ENCODE peak calls at places on chromosomes 16 and 17, in eight cellular contexts. T is cardiac fibroblast; J is stimulated activated CD8-positive, alpha-beta memory T cell treated with anti-CD3 and anti-CD28 coated beads, Interleukin-12 subunit alpha, Interleukin-12 subunit beta, amount 100 ng/mL, for 1 hour; W is CD8-positive, alpha-beta memory T cell; A is NCI-H1930; N is Ammon's horn; U is activated T-cell treated with anti-CD3 and anti-CD28 coated beads, Interleukin-2, amount 50 U/mL, for 4 hours; B is NCI-H2107. Y is an unnamed sample.

GRCh38 chr16:57325458-57325857 is 33.1 kb upstream of the CCL22 start:
- DNase-seq in T (peak; percentile 21), J (no peak), W (no peak), A (no peak), N (no peak), U (no peak), B (no peak), Y (no peak)

GRCh38 chr16:70693231-70693671 is 7.4 kb upstream of the MTSS2 start:
- DNase-seq in T (peak; percentile 53), J (no peak), W (no peak), A (no peak), N (no peak), U (no peak), B (peak; percentile 32), Y (no peak)

GRCh38 chr16:13083687-13084086 is 182.3 kb downstream of the SHISA9 start:
- DNase-seq in T (no peak), J (no peak), W (no peak), A (no peak), N (no peak), U (no peak), B (no peak), Y (no peak)

GRCh38 chr17:68849673-68850260 is 105.4 kb downstream of the ABCA8 start:
- DNase-seq in T (no peak), J (no peak), W (no peak), A (no peak), N (no peak), U (no peak), B (no peak), Y (no peak)

GRCh38 chr17:2070241-2071023 is 15.5 kb downstream of the HIC1 start:
- DNase-seq in T (no peak), J (no peak), W (no peak), A (no peak), N (no peak), U (no peak), B (no peak), Y (no peak)

GRCh38 chr17:28528329-28529011 is 22.3 kb downstream of the FOXN1 start:
- DNase-seq in T (no peak), J (no peak), W (no peak), A (no peak), N (no peak), U (no peak), B (no peak), Y (no peak)

GRCh38 chr17:27677191-27677590 is 46.2 kb downstream of the LGALS9 start:
- DNase-seq in T (no peak), J (no peak), W (no peak), A (no peak), N (no peak), U (no peak), B (no peak), Y (no peak)

GRCh38 chr17:82201498-82201910 is 11.1 kb downstream of the CCDC57 start:
- DNase-seq in T (no peak), J (no peak), W (no peak), A (no peak), N (no peak), U (no peak), B (no peak), Y (no peak)

GRCh38 chr16:85178596-85178995 is 66.3 kb upstream of the CIBAR2 start:
- DNase-seq in T (no peak), J (no peak), W (no peak), A (no peak), N (no peak), U (no peak), B (no peak), Y (no peak)

GRCh38 chr16:89364603-89365002 is 125.8 kb downstream of the ANKRD11 start:
- DNase-seq in T (peak; percentile 39), J (no peak), W (no peak), A (no peak), N (no peak), U (no peak), B (no peak), Y (no peak)

GRCh38 chr16:86214326-86215232 is 295.7 kb upstream of the FOXF1 start:
- DNase-seq in T (no peak), J (no peak), W (no peak), A (no peak), N (peak; percentile 16), U (no peak), B (no peak), Y (no peak)

GRCh38 chr17:56751145-56751743 is 82.5 kb downstream of the C17orf67 start:
- DNase-seq in T (no peak), J (no peak), W (no peak), A (no peak), N (no peak), U (no peak), B (no peak), Y (no peak)

GRCh38 chr17:19262650-19263620 is 25.8 kb downstream of the EPN2 start:
- DNase-seq in T (peak; percentile 54), J (no peak), W (no peak), A (no peak), N (no peak), U (no peak), B (no peak), Y (no peak)

GRCh38 chr17:36728030-36728991 is 126.9 kb downstream of the MRM1 start:
- DNase-seq in T (no peak), J (no peak), W (no peak), A (no peak), N (no peak), U (peak; percentile 27), B (no peak), Y (no peak)

GRCh38 chr17:17110520-17110919 is 68.3 kb downstream of the MPRIP start:
- DNase-seq in T (no peak), J (no peak), W (no peak), A (no peak), N (no peak), U (no peak), B (no peak), Y (no peak)

GRCh38 chr17:47994714-47995113 is 23.8 kb downstream of the CDK5RAP3 start:
- DNase-seq in T (no peak), J (no peak), W (no peak), A (no peak), N (no peak), U (no peak), B (no peak), Y (no peak)

GRCh38 chr16:22888791-22889190 is 74.8 kb downstream of the HS3ST2 start:
- DNase-seq in T (no peak), J (no peak), W (no peak), A (no peak), N (no peak), U (no peak), B (no peak), Y (no peak)

GRCh38 chr16:88681084-88681680 is 5.1 kb downstream of the SNAI3 start:
- DNase-seq in T (no peak), J (no peak), W (no peak), A (no peak), N (no peak), U (no peak), B (peak; percentile 26), Y (no peak)

GRCh38 chr16:75028544-75028943 is 29.7 kb downstream of the ZNRF1 start:
- DNase-seq in T (no peak), J (no peak), W (no peak), A (no peak), N (no peak), U (no peak), B (no peak), Y (no peak)

GRCh38 chr17:20244671-20245070 is 222.7 kb downstream of the LGALS9B start:
- DNase-seq in T (peak; percentile 12), J (no peak), W (no peak), A (no peak), N (no peak), U (no peak), B (no peak), Y (no peak)

GRCh38 chr17:16262201-16262600 is 45.2 kb downstream of the PIGL start:
- DNase-seq in T (no peak), J (no peak), W (no peak), A (no peak), N (no peak), U (no peak), B (no peak), Y (no peak)

GRCh38 chr16:15907863-15908478 is 19.6 kb upstream of the CEP20 start:
- DNase-seq in T (peak; percentile 32), J (no peak), W (no peak), A (peak; percentile 82), N (no peak), U (peak; percentile 5), B (peak; percentile 60), Y (no peak)

GRCh38 chr17:2067048-2067452 is 12.1 kb downstream of the HIC1 start:
- DNase-seq in T (peak; percentile 22), J (no peak), W (no peak), A (no peak), N (no peak), U (no peak), B (no peak), Y (no peak)

GRCh38 chr16:47483616-47484015 is 22.5 kb downstream of the PHKB start:
- DNase-seq in T (no peak), J (no peak), W (no peak), A (no peak), N (no peak), U (no peak), B (no peak), Y (no peak)

GRCh38 chr17:80760501-80760900 is 215.9 kb downstream of the RPTOR start:
- DNase-seq in T (no peak), J (no peak), W (no peak), A (peak; percentile 90), N (no peak), U (no peak), B (peak; percentile 81), Y (peak; percentile 16)

GRCh38 chr16:57781741-57782606 is 20.3 kb downstream of the KIFC3 start:
- DNase-seq in T (no peak), J (no peak), W (no peak), A (no peak), N (no peak), U (no peak), B (no peak), Y (no peak)

GRCh38 chr17:9050801-9051401 is 29.6 kb downstream of the NTN1 start:
- DNase-seq in T (no peak), J (no peak), W (no peak), A (no peak), N (no peak), U (no peak), B (no peak), Y (no peak)

GRCh38 chr17:62650587-62650986 is 23.1 kb downstream of the MRC2 start:
- DNase-seq in T (no peak), J (no peak), W (no peak), A (no peak), N (no peak), U (no peak), B (no peak), Y (no peak)

GRCh38 chr16:75402174-75402820 is 31.0 kb downstream of the CFDP1 start:
- DNase-seq in T (peak; percentile 59), J (no peak), W (no peak), A (no peak), N (no peak), U (no peak), B (no peak), Y (no peak)

GRCh38 chr17:2049333-2050245 is 5.3 kb upstream of the HIC1 start:
- DNase-seq in T (peak; percentile 93), J (peak; percentile 86), W (peak; percentile 88), A (peak; percentile 88), N (peak; percentile 77), U (peak; percentile 94), B (no peak), Y (no peak)

GRCh38 chr17:44872131-44872768 is 24.6 kb downstream of the HIGD1B start:
- DNase-seq in T (peak; percentile 39), J (no peak), W (no peak), A (no peak), N (peak; percentile 8), U (no peak), B (peak; percentile 60), Y (no peak)

GRCh38 chr17:7932949-7933348 is 943 bp downstream of the CNTROB start:
- DNase-seq in T (peak; percentile 60), J (no peak), W (no peak), A (peak; percentile 14), N (no peak), U (no peak), B (no peak), Y (no peak)